ENCODE peak calls at places on chromosomes 3 and 15, in seven cellular contexts. Z is uterus, M is tibial nerve, C is transverse colon, X is heart left ventricle, J is GM12878, R is IMR-90. K is an unnamed sample. For H3K27me3, the result is how much of the 10 kb centered on the place peaks cover.

GRCh38 chr3:61632568-61633175 is 71.3 kb downstream of the PTPRG start:
- DNase-seq in Z (no peak), M (no peak), C (no peak), X (no peak), J (no peak), R (peak), K (no peak)

GRCh38 chr3:105957722-105958121 is 88.9 kb upstream of the CBLB start:
- DNase-seq in Z (no peak), M (no peak), C (no peak), X (no peak), J (no peak), R (peak), K (no peak)

GRCh38 chr3:133943639-133944131 is 48.0 kb upstream of the RAB6B start:
- DNase-seq in Z (no peak), M (no peak), C (no peak), X (no peak), J (no peak), R (peak), K (no peak)

GRCh38 chr3:78846688-78847087 is 921.1 kb downstream of the ROBO1 start:
- DNase-seq in Z (no peak), M (no peak), C (no peak), X (no peak), J (no peak), R (peak), K (no peak)

GRCh38 chr3:155232605-155233004 is 60.9 kb downstream of the STRIT1 start:
- DNase-seq in Z (peak), M (peak), C (peak), X (peak), J (no peak), R (peak), K (peak)

GRCh38 chr15:58171476-58172061 is 33.4 kb downstream of the AQP9 start:
- DNase-seq in Z (no peak), M (no peak), C (no peak), X (no peak), J (no peak), R (no peak), K (no peak)

GRCh38 chr15:25706176-25706970 is 156.8 kb downstream of the ATP10A start:
- DNase-seq in Z (no peak), M (no peak), C (no peak), X (no peak), J (no peak), R (no peak), K (no peak)

GRCh38 chr3:122005033-122005565 is 16.9 kb downstream of the ILDR1 start:
- DNase-seq in Z (no peak), M (no peak), C (peak), X (no peak), J (peak), R (no peak), K (no peak)

GRCh38 chr3:54447427-54447826 is 325.1 kb downstream of the CACNA2D3 start:
- DNase-seq in Z (no peak), M (no peak), C (no peak), X (no peak), J (no peak), R (no peak), K (no peak)

GRCh38 chr3:4740397-4741105 is 238.7 kb upstream of the BHLHE40 start:
- DNase-seq in Z (no peak), M (no peak), C (no peak), X (peak), J (no peak), R (no peak), K (no peak)

GRCh38 chr15:75508741-75509532 is 57.4 kb upstream of the SIN3A start:
- DNase-seq in Z (no peak), M (peak), C (no peak), X (no peak), J (no peak), R (peak), K (no peak)

GRCh38 chr3:28726840-28727239 is 378.2 kb upstream of the AZI2 start:
- DNase-seq in Z (no peak), M (peak), C (peak), X (peak), J (peak), R (no peak), K (peak)

GRCh38 chr15:31598620-31599019 is 272.0 kb downstream of the KLF13 start:
- DNase-seq in Z (no peak), M (no peak), C (peak), X (no peak), J (no peak), R (peak), K (no peak)

GRCh38 chr3:97793415-97794019 is 28.3 kb upstream of the CRYBG3 start:
- DNase-seq in Z (no peak), M (peak), C (no peak), X (no peak), J (peak), R (peak), K (no peak)

GRCh38 chr3:179882322-179882721 is 154.4 kb downstream of the PEX5L start:
- DNase-seq in Z (no peak), M (no peak), C (no peak), X (no peak), J (peak), R (no peak), K (no peak)
- H3K4me3 ChIP-seq in Z (no peak), M (no peak), C (no peak), X (no peak), J (no peak), R (no peak), K (no peak)

DNA sequence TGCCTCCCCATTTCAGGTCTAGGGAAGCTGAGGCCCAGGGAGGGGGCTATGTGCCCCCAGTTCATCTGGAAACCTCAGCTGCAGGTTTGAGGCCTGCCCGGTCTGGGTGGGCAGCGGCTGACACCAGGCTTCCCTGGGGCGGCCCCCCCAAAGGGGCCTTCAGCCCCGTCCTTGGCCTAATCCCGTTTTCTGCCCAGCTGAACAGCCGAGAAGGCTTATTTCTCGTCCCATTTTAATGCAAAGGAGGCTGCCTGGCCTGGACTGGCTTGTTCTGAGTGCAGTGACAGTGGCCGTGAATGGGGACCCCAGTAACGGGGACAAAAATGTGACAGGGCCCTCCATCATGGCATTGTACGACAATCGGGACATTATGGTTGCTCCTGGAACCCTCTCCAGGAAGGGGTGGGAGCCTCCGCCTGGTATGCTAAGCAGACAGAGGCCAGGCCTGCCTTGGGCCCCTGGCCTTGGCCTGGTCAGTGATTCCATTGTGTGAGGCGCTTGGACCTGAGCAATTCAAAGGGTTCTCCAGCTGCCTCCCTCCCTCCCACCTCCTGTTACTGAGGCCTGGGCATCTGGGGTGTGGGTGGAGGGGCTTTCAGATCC is 93.9 kb downstream of the WNT7A start:
- DNase-seq in Z (no peak), M (no peak), C (no peak), X (no peak), J (no peak), R (no peak), K (no peak)
- H3K27me3 ChIP-seq in Z (under half), M (under half), C (under half), X (under half), J (under half), R (under half), K (under half)

DNA sequence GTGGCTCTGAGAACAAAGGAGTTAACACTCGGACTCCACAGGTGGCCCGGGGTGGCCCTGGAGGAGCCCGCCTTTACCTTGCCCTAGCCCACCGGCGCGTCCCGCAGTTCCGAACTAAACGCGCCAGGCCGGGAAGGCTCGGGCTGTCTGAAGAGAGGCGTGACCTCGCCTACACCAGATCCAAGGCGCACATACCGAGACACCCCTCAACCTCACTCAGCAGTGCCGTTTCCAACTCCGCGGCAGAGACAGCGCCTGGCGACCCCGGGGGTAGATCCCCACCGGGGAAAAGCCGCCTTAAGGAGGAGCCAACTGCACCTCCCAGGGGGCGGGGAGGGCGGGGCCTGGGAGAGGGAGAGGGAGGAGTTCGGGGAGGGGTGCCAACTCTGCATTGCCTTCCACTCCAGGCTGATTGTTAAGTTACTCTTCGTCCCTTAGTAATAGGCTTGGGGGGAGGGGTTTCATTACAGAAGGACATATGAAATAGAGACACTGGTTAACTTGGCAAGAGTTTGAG is at the start of gene DLG1:
- DNase-seq in Z (peak), M (peak), C (peak), X (peak), J (peak), R (peak), K (peak)
- TF ChIP-seq POLR2A in Z (no peak), M (no peak), C (peak), X (no peak), J (peak), R (peak), K (peak)

GRCh38 chr15:93088981-93089854 is at the start of gene RGMA:
- DNase-seq in Z (peak), M (no peak), C (no peak), X (peak), J (no peak), R (no peak), K (no peak)

GRCh38 chr15:93086791-93087190 is 2.2 kb downstream of the RGMA start:
- DNase-seq in Z (no peak), M (no peak), C (no peak), X (no peak), J (no peak), R (no peak), K (peak)

GRCh38 chr15:93089855-93090305 is 869 bp upstream of the RGMA start:
- DNase-seq in Z (no peak), M (peak), C (no peak), X (peak), J (no peak), R (no peak), K (peak)

GRCh38 chr15:93088200-93088980 is 621 bp downstream of the RGMA start:
- DNase-seq in Z (peak), M (no peak), C (no peak), X (peak), J (no peak), R (no peak), K (peak)

DNA sequence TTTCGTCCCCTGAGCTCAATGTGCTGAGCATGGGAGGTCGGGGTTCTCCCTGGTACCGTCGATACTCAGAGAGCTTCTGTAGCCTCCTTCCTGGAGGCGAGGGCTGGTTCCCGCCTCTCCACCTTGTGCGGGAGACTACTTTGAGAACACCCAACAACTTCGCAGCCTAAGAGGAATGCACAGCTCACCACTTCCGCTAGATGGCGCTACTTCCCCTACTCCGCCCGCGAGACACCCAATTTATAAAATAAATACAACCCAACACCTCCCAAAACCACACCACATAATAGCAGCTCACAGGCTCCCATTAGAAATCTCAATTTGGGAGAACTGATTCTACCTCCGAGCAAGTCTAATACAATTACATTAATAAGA is 1.2 kb downstream of the RGMA start:
- DNase-seq in Z (peak), M (peak), C (peak), X (peak), J (peak), R (peak), K (peak)
- H3K4me3 ChIP-seq in Z (peak), M (peak), C (peak), X (peak), J (no peak), R (no peak), K (peak)

GRCh38 chr15:74438206-74438605 is 4.4 kb upstream of the SEMA7A start:
- DNase-seq in Z (no peak), M (no peak), C (no peak), X (no peak), J (no peak), R (no peak), K (no peak)
- H3K27me3 ChIP-seq in Z (under half), M (under half), C (under half), X (under half), J (under half), R (under half), K (under half)

GRCh38 chr3:186783731-186784515 is 546 bp downstream of the EIF4A2 start:
- DNase-seq in Z (peak), M (peak), C (peak), X (peak), J (no peak), R (peak), K (peak)
- TF ChIP-seq POLR2A in Z (peak), M (peak), C (peak), X (peak), J (peak), R (no peak), K (peak)

DNA sequence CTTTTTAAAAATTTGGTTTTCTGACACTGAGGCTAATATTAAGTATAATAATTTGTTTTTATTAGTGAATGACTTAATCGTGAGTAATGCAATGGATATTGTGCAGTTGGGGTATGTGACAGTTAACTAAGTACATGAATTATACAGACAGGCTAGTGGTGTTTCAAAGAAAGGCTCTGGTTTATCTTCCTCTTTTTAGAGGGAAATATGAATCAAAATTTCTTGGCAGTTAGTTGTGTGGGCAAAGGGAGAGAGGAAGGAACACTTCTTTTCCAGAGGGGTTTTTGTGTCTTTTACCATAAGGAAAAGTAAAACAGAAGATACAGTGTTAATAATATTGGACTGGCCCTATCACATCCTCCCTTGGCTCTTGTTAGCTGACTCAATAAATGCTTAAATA is 2.7 kb downstream of the ZNF654 start:
- DNase-seq in Z (no peak), M (no peak), C (no peak), X (no peak), J (no peak), R (no peak), K (no peak)
- H3K4me3 ChIP-seq in Z (no peak), M (no peak), C (no peak), X (no peak), J (peak), R (no peak), K (no peak)

GRCh38 chr3:50268703-50269451 is at the start of gene SEMA3B:
- DNase-seq in Z (peak), M (no peak), C (peak), X (peak), J (no peak), R (no peak), K (no peak)
- H3K27me3 ChIP-seq in Z (under half), M (under half), C (under half), X (under half), J (under half), R (under half), K (under half)